ENCODE peak calls at places on chromosomes 4 and X, in eight cellular contexts. N is GM23248; W is fibroblast of lung; O is GM23338; E is effector memory CD4-positive, alpha-beta T cell; R is neural progenitor cell; H is heart left ventricle; J is psoas muscle. Z is an unnamed sample.
A peak's percentile ranks its signal among the peaks of the same experiment; 100 is the strongest.

GRCh38 chr4:119721878-119722277 is 93.3 kb upstream of the PDE5A start:
- DNase-seq in N (no peak), W (peak; percentile 68), O (no peak), E (no peak), R (no peak), H (no peak), J (no peak), Z (no peak)

GRCh38 chrX:7071390-7071789 is 76.1 kb upstream of the STS start:
- DNase-seq in N (no peak), W (no peak), O (no peak), E (no peak), R (no peak), H (no peak), J (no peak), Z (no peak)

GRCh38 chrX:106932492-106932923 is 12.3 kb downstream of the CLDN2 start:
- DNase-seq in N (peak; percentile 51), W (peak; percentile 47), O (no peak), E (no peak), R (no peak), H (no peak), J (no peak), Z (no peak)

GRCh38 chrX:19593684-19594083 is 78.4 kb upstream of the MAP3K15 start:
- DNase-seq in N (peak; percentile 74), W (peak; percentile 42), O (peak; percentile 44), E (no peak), R (no peak), H (no peak), J (no peak), Z (no peak)

GRCh38 chrX:119870626-119871131 is 854 bp downstream of the RNF113A start:
- DNase-seq in N (peak; percentile 56), W (peak; percentile 19), O (peak; percentile 27), E (no peak), R (peak; percentile 37), H (no peak), J (no peak), Z (peak; percentile 55)

GRCh38 chr4:64417974-64418373 is 8.7 kb upstream of the TECRL start:
- DNase-seq in N (peak; percentile 1), W (peak; percentile 18), O (no peak), E (no peak), R (peak; percentile 18), H (peak; percentile 51), J (no peak), Z (no peak)

GRCh38 chr4:164770051-164770724 is 16.3 kb downstream of the SMIM31 start:
- DNase-seq in N (no peak), W (no peak), O (no peak), E (no peak), R (no peak), H (no peak), J (no peak), Z (no peak)

GRCh38 chr4:8542776-8543525 is 37.2 kb upstream of the GPR78 start:
- DNase-seq in N (peak; percentile 59), W (no peak), O (no peak), E (no peak), R (no peak), H (no peak), J (no peak), Z (no peak)

GRCh38 chrX:44474410-44474809 is 68.2 kb downstream of the FUNDC1 start:
- DNase-seq in N (peak; percentile 78), W (peak; percentile 4), O (no peak), E (no peak), R (no peak), H (no peak), J (no peak), Z (no peak)

GRCh38 chrX:141814213-141814857 is 23.8 kb upstream of the MAGEC3 start:
- DNase-seq in N (no peak), W (no peak), O (no peak), E (no peak), R (no peak), H (no peak), J (no peak), Z (peak; percentile 47)

GRCh38 chrX:11254417-11255109 is 38.6 kb upstream of the AMELX start:
- DNase-seq in N (no peak), W (no peak), O (no peak), E (no peak), R (no peak), H (no peak), J (no peak), Z (no peak)

GRCh38 chr4:123699823-123700822 is 303.5 kb downstream of the SPRY1 start:
- DNase-seq in N (peak; percentile 92), W (peak; percentile 98), O (no peak), E (no peak), R (peak; percentile 10), H (no peak), J (no peak), Z (no peak)

GRCh38 chr4:119785963-119786362 is 157.4 kb upstream of the PDE5A start:
- DNase-seq in N (peak; percentile 46), W (peak; percentile 35), O (peak; percentile 58), E (no peak), R (no peak), H (no peak), J (no peak), Z (no peak)

GRCh38 chrX:115366535-115366934 is 77.0 kb downstream of the LUZP4 start:
- DNase-seq in N (no peak), W (no peak), O (no peak), E (no peak), R (no peak), H (no peak), J (no peak), Z (no peak)
- H3K27me3 ChIP-seq in N (no peaks in the 10 kb centered on the region), W (no peaks in the 10 kb centered on the region), O (no peaks in the 10 kb centered on the region), E (no peaks in the 10 kb centered on the region), R (no peaks in the 10 kb centered on the region), H (peaks cover 3% of the 10 kb centered on the region), J (no peaks in the 10 kb centered on the region), Z (no peaks in the 10 kb centered on the region)

GRCh38 chr4:146646601-146647000 is 7.9 kb downstream of the POU4F2 start:
- DNase-seq in N (no peak), W (no peak), O (peak; percentile 36), E (no peak), R (no peak), H (no peak), J (no peak), Z (no peak)

GRCh38 chr4:146648384-146648783 is 9.7 kb downstream of the POU4F2 start:
- DNase-seq in N (no peak), W (no peak), O (peak; percentile 89), E (no peak), R (peak; percentile 64), H (no peak), J (no peak), Z (peak; percentile 73)

GRCh38 chr4:146650034-146650433 is 11.3 kb downstream of the POU4F2 start:
- DNase-seq in N (no peak), W (no peak), O (no peak), E (no peak), R (no peak), H (no peak), J (no peak), Z (no peak)

GRCh38 chr4:146649232-146649631 is 10.5 kb downstream of the POU4F2 start:
- DNase-seq in N (no peak), W (no peak), O (no peak), E (no peak), R (no peak), H (no peak), J (no peak), Z (no peak)

GRCh38 chr4:146647615-146648383 is 9.1 kb downstream of the POU4F2 start:
- DNase-seq in N (peak; percentile 16), W (no peak), O (peak; percentile 61), E (no peak), R (peak; percentile 78), H (no peak), J (no peak), Z (peak; percentile 79)
- H3K27me3 ChIP-seq in N (peaks cover 73% of the 10 kb centered on the region), W (peaks cover 23% of the 10 kb centered on the region), O (peaks cover 100% of the 10 kb centered on the region), E (peaks cover 21% of the 10 kb centered on the region), R (peaks cover 100% of the 10 kb centered on the region), H (peaks cover 55% of the 10 kb centered on the region), J (peaks cover 16% of the 10 kb centered on the region), Z (peaks cover 100% of the 10 kb centered on the region)

GRCh38 chr4:93829531-93830089 is 1.1 kb downstream of the ATOH1 start:
- DNase-seq in N (peak; percentile 2), W (no peak), O (peak; percentile 66), E (no peak), R (peak; percentile 76), H (no peak), J (no peak), Z (peak; percentile 75)
- H3K27me3 ChIP-seq in N (peaks cover 86% of the 10 kb centered on the region), W (peaks cover 27% of the 10 kb centered on the region), O (peaks cover 76% of the 10 kb centered on the region), E (peaks cover 34% of the 10 kb centered on the region), R (peaks cover 100% of the 10 kb centered on the region), H (peaks cover 77% of the 10 kb centered on the region), J (peaks cover 32% of the 10 kb centered on the region), Z (peaks cover 98% of the 10 kb centered on the region)

GRCh38 chr4:3779509-3779908 is 13.3 kb downstream of the ADRA2C start:
- DNase-seq in N (no peak), W (no peak), O (no peak), E (no peak), R (no peak), H (no peak), J (no peak), Z (no peak)

GRCh38 chr4:3780347-3781171 is 14.4 kb downstream of the ADRA2C start:
- DNase-seq in N (no peak), W (no peak), O (no peak), E (no peak), R (no peak), H (no peak), J (no peak), Z (peak; percentile 84)

GRCh38 chr4:3783691-3784306 is 17.6 kb downstream of the ADRA2C start:
- DNase-seq in N (peak; percentile 48), W (no peak), O (peak; percentile 80), E (no peak), R (peak; percentile 75), H (no peak), J (no peak), Z (peak; percentile 91)

GRCh38 chr4:3781997-3782930 is 16.1 kb downstream of the ADRA2C start:
- DNase-seq in N (no peak), W (no peak), O (no peak), E (no peak), R (no peak), H (no peak), J (no peak), Z (no peak)

GRCh38 chr4:3781193-3781886 is 15.2 kb downstream of the ADRA2C start:
- DNase-seq in N (peak; percentile 40), W (no peak), O (peak; percentile 55), E (no peak), R (no peak), H (no peak), J (no peak), Z (peak; percentile 67)
- H3K27me3 ChIP-seq in N (no peaks in the 10 kb centered on the region), W (no peaks in the 10 kb centered on the region), O (no peaks in the 10 kb centered on the region), E (no peaks in the 10 kb centered on the region), R (no peaks in the 10 kb centered on the region), H (peaks cover 11% of the 10 kb centered on the region), J (peaks cover 11% of the 10 kb centered on the region), Z (no peaks in the 10 kb centered on the region)

DNA sequence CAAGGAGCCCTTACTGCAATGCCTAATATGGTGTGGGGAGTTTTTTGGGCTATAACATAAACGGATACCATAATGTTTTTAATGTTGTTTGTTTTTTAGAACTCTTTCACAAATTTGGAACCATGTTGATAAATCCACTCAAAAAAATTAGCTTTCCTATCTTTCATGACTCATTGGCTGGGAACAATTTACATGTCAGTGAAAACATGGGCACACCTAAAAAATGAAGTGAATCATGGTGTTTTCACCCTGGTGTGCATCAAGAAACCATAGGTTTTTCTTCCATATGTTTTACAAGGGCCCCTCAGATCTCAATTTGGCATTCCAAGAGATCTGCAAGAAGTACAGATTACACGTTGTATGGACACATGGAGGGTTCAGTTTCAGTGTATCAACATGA is 207.1 kb downstream of the NWD2 start:
- DNase-seq in N (no peak), W (no peak), O (no peak), E (no peak), R (no peak), H (no peak), J (no peak), Z (no peak)
- H3K27me3 ChIP-seq in N (peaks cover 41% of the 10 kb centered on the region), W (peaks cover 16% of the 10 kb centered on the region), O (peaks cover 22% of the 10 kb centered on the region), E (peaks cover 3% of the 10 kb centered on the region), R (peaks cover 82% of the 10 kb centered on the region), H (peaks cover 12% of the 10 kb centered on the region), J (peaks cover 4% of the 10 kb centered on the region), Z (peaks cover 62% of the 10 kb centered on the region)

GRCh38 chrX:94365736-94366135 is 691.7 kb downstream of the FAM133A start:
- DNase-seq in N (no peak), W (no peak), O (peak; percentile 21), E (no peak), R (peak; percentile 11), H (no peak), J (no peak), Z (no peak)
- H3K27me3 ChIP-seq in N (no peaks in the 10 kb centered on the region), W (no peaks in the 10 kb centered on the region), O (no peaks in the 10 kb centered on the region), E (no peaks in the 10 kb centered on the region), R (no peaks in the 10 kb centered on the region), H (no peaks in the 10 kb centered on the region), J (no peaks in the 10 kb centered on the region), Z (no peaks in the 10 kb centered on the region)

Z was measured in endodermal cell.